ENCODE peak calls at places on chromosome 11, in four cellular contexts. G is substantia nigra, X is SK-N-SH, O is foreskin keratinocyte. D is an unnamed sample.

GRCh38 chr11:115920087-115920461 is 415.9 kb upstream of the CADM1 start:
- DNase-seq in O (peak), G (no peak), X (no peak), D (no peak)

GRCh38 chr11:128509990-128510389 is 77.4 kb downstream of the ETS1 start:
- DNase-seq in G (no peak), O (peak), X (no peak), D (no peak)

GRCh38 chr11:120212926-120213325 is 2.1 kb downstream of the OAF start:
- DNase-seq in X (no peak), O (no peak), G (no peak), D (no peak)

GRCh38 chr11:17408026-17408425 is 19.6 kb upstream of the KCNJ11 start:
- DNase-seq in G (no peak), O (no peak), X (no peak), D (no peak)

GRCh38 chr11:29432719-29433325 is 584.0 kb downstream of the KCNA4 start:
- DNase-seq in X (peak), O (no peak), G (no peak), D (no peak)

GRCh38 chr11:25981998-25982397 is 349.9 kb upstream of the ANO3 start:
- DNase-seq in O (peak), X (peak), G (no peak), D (no peak)

GRCh38 chr11:14314127-14314526 is 44.9 kb downstream of the RRAS2 start:
- DNase-seq in G (no peak), X (no peak), O (no peak), D (no peak)

GRCh38 chr11:18617688-18618340 is 16.3 kb downstream of the SPTY2D1 start:
- DNase-seq in X (no peak), O (no peak), G (no peak), D (no peak)

GRCh38 chr11:47992959-47993820 is 12.8 kb downstream of the PTPRJ start:
- DNase-seq in G (no peak), X (no peak), O (no peak), D (no peak)

GRCh38 chr11:119460582-119460981 is 37.6 kb upstream of the THY1 start:
- DNase-seq in O (no peak), G (no peak), X (no peak), D (no peak)

GRCh38 chr11:46055371-46055770 is 65.9 kb downstream of the PHF21A start:
- DNase-seq in X (no peak), G (no peak), O (no peak), D (no peak)

GRCh38 chr11:125372088-125372487 is 124.0 kb downstream of the FEZ1 start:
- DNase-seq in O (no peak), X (no peak), G (no peak), D (no peak)

GRCh38 chr11:14544611-14545010 is 24.4 kb upstream of the PSMA1 start:
- DNase-seq in X (no peak), G (no peak), O (no peak), D (no peak)

GRCh38 chr11:57709802-57710367 is 2.1 kb downstream of the MED19 start:
- DNase-seq in X (no peak), O (no peak), G (no peak), D (no peak)

GRCh38 chr11:6389921-6390717 is at the start of gene SMPD1:
- DNase-seq in X (peak), G (peak), O (peak), D (peak)

GRCh38 chr11:116357769-116358544 is 414.8 kb downstream of the BUD13 start:
- DNase-seq in X (no peak), O (no peak), G (no peak), D (no peak)

GRCh38 chr11:46512261-46512881 is 81.5 kb downstream of the AMBRA1 start:
- DNase-seq in O (no peak), G (no peak), X (no peak), D (no peak)

GRCh38 chr11:73141031-73141308 is 1.1 kb downstream of the FCHSD2 start:
- DNase-seq in X (peak), G (peak), O (no peak), D (peak)

GRCh38 chr11:12215192-12215591 is 104.8 kb downstream of the MICAL2 start:
- DNase-seq in O (no peak), X (no peak), G (no peak), D (no peak)

GRCh38 chr11:109791337-109791736 is 301.9 kb upstream of the ZC3H12C start:
- DNase-seq in X (no peak), G (no peak), O (no peak), D (no peak)

GRCh38 chr11:42239102-42239501 is 779.6 kb upstream of the LRRC4C start:
- DNase-seq in X (no peak), O (peak), G (no peak), D (no peak)

GRCh38 chr11:8127442-8127841 is 41.4 kb downstream of the RIC3 start:
- DNase-seq in X (no peak), G (no peak), O (no peak), D (no peak)

GRCh38 chr11:118622376-118623290 is 15.2 kb downstream of the PHLDB1 start:
- DNase-seq in G (no peak), X (peak), O (peak), D (no peak)

GRCh38 chr11:57777969-57778317 is 16.3 kb downstream of the CTNND1 start:
- DNase-seq in X (no peak), G (no peak), O (no peak), D (no peak)

GRCh38 chr11:2473361-2474058 is 28.7 kb downstream of the KCNQ1 start:
- DNase-seq in G (no peak), X (no peak), O (no peak), D (no peak)

GRCh38 chr11:96134622-96135021 is 208.4 kb downstream of the MAML2 start:
- DNase-seq in X (no peak), O (peak), G (no peak), D (no peak)

GRCh38 chr11:116986521-116987105 is 111.6 kb downstream of the SIK3 start:
- DNase-seq in O (peak), X (no peak), G (no peak), D (no peak)

GRCh38 chr11:39745401-39745800 is 1714.1 kb downstream of the LRRC4C start:
- DNase-seq in G (no peak), X (no peak), O (no peak), D (no peak)

D was measured in dorsolateral prefrontal cortex.